ENCODE peak calls at places on chromosome 15, in seven cellular contexts. L, T, D, O, B, G and J are unnamed samples.

GRCh38 chr15:75455982-75456531 is 4.6 kb upstream of the SIN3A start:
- DNase-seq in L (peak), T (no peak), D (no peak), O (peak), B (peak), G (peak), J (no peak)

GRCh38 chr15:37165420-37165819 is 65.1 kb upstream of the MEIS2 start:
- DNase-seq in L (no peak), T (no peak), D (no peak), O (no peak), B (no peak), G (no peak), J (no peak)

GRCh38 chr15:65027593-65027992 is 1.8 kb downstream of the MTFMT start:
- DNase-seq in L (no peak), T (no peak), D (no peak), O (no peak), B (no peak), G (no peak), J (no peak)

GRCh38 chr15:89912145-89912673 is 543 bp downstream of the ARPIN start:
- DNase-seq in L (no peak), T (peak), D (peak), O (peak), B (no peak), G (peak), J (no peak)

GRCh38 chr15:98648654-98649537 is 557 bp downstream of the IGF1R start:
- DNase-seq in L (peak), T (peak), D (peak), O (peak), B (no peak), G (peak), J (no peak)

GRCh38 chr15:59296181-59296617 is 76.5 kb downstream of the MYO1E start:
- DNase-seq in L (no peak), T (no peak), D (no peak), O (peak), B (no peak), G (peak), J (peak)

GRCh38 chr15:77784361-77785292 is 151.9 kb upstream of the LINGO1 start:
- DNase-seq in L (no peak), T (no peak), D (no peak), O (peak), B (peak), G (peak), J (no peak)

GRCh38 chr15:38745136-38745535 is 180.5 kb upstream of the RASGRP1 start:
- DNase-seq in L (no peak), T (no peak), D (no peak), O (no peak), B (no peak), G (no peak), J (no peak)

GRCh38 chr15:47542312-47543094 is 174.8 kb upstream of the SEMA6D start:
- DNase-seq in L (no peak), T (no peak), D (no peak), O (no peak), B (no peak), G (no peak), J (no peak)

GRCh38 chr15:30023798-30024295 is 58.9 kb upstream of the GOLGA8J start:
- DNase-seq in L (no peak), T (no peak), D (no peak), O (no peak), B (peak), G (peak), J (no peak)

GRCh38 chr15:50953302-50953701 is 44.8 kb downstream of the AP4E1 start:
- DNase-seq in L (no peak), T (no peak), D (no peak), O (no peak), B (peak), G (peak), J (peak)

GRCh38 chr15:58269455-58270414 is 131.6 kb downstream of the AQP9 start:
- DNase-seq in L (peak), T (no peak), D (no peak), O (peak), B (peak), G (peak), J (no peak)

GRCh38 chr15:93001881-93002280 is 87.1 kb downstream of the RGMA start:
- DNase-seq in L (no peak), T (no peak), D (no peak), O (peak), B (no peak), G (peak), J (no peak)

GRCh38 chr15:61118885-61119284 is 110.2 kb downstream of the RORA start:
- DNase-seq in L (no peak), T (no peak), D (no peak), O (no peak), B (no peak), G (no peak), J (no peak)

GRCh38 chr15:25846377-25846776 is 16.8 kb downstream of the ATP10A start:
- DNase-seq in L (no peak), T (no peak), D (no peak), O (no peak), B (no peak), G (no peak), J (no peak)

GRCh38 chr15:75590239-75590638 is 11.1 kb upstream of the PTPN9 start:
- DNase-seq in L (no peak), T (no peak), D (no peak), O (no peak), B (no peak), G (no peak), J (no peak)

GRCh38 chr15:38507570-38507969 is 53.6 kb downstream of the FAM98B start:
- DNase-seq in L (no peak), T (no peak), D (no peak), O (no peak), B (no peak), G (no peak), J (no peak)

GRCh38 chr15:65192016-65192415 is 6.9 kb upstream of the CLPX start:
- DNase-seq in L (no peak), T (no peak), D (no peak), O (peak), B (peak), G (peak), J (no peak)

GRCh38 chr15:71792521-71792920 is 17.8 kb upstream of the NR2E3 start:
- DNase-seq in L (no peak), T (no peak), D (no peak), O (peak), B (peak), G (peak), J (peak)

GRCh38 chr15:72077950-72078349 is 40.0 kb downstream of the MYO9A start:
- DNase-seq in L (no peak), T (no peak), D (no peak), O (no peak), B (no peak), G (no peak), J (no peak)

GRCh38 chr15:69126054-69126469 is 34.4 kb upstream of the GLCE start:
- DNase-seq in L (no peak), T (no peak), D (no peak), O (peak), B (peak), G (peak), J (no peak)

GRCh38 chr15:33852094-33852493 is 116.2 kb upstream of the CHRM5 start:
- DNase-seq in L (no peak), T (no peak), D (no peak), O (no peak), B (no peak), G (no peak), J (no peak)

GRCh38 chr15:72098076-72098475 is 19.9 kb downstream of the MYO9A start:
- DNase-seq in L (no peak), T (no peak), D (no peak), O (no peak), B (no peak), G (no peak), J (no peak)

GRCh38 chr15:94476681-94477080 is 245.3 kb downstream of the MCTP2 start:
- DNase-seq in L (no peak), T (no peak), D (no peak), O (no peak), B (no peak), G (no peak), J (no peak)

GRCh38 chr15:41855121-41855941 is 16.7 kb downstream of the PLA2G4B start:
- DNase-seq in L (no peak), T (no peak), D (no peak), O (no peak), B (no peak), G (no peak), J (no peak)

GRCh38 chr15:78418239-78418638 is 19.8 kb upstream of the IREB2 start:
- DNase-seq in L (no peak), T (no peak), D (no peak), O (no peak), B (peak), G (no peak), J (no peak)

GRCh38 chr15:101028321-101028720 is 109.2 kb downstream of the LRRK1 start:
- DNase-seq in L (no peak), T (no peak), D (no peak), O (no peak), B (no peak), G (peak), J (no peak)

GRCh38 chr15:38247336-38247735 is 5.3 kb upstream of the SPRED1 start:
- DNase-seq in L (no peak), T (no peak), D (no peak), O (no peak), B (no peak), G (no peak), J (no peak)

GRCh38 chr15:78393137-78393536 is 44.9 kb upstream of the IREB2 start:
- DNase-seq in L (no peak), T (no peak), D (no peak), O (no peak), B (no peak), G (no peak), J (no peak)

GRCh38 chr15:73650387-73651126 is 17.4 kb upstream of the NPTN start:
- DNase-seq in L (no peak), T (no peak), D (no peak), O (no peak), B (peak), G (peak), J (no peak)

DNA sequence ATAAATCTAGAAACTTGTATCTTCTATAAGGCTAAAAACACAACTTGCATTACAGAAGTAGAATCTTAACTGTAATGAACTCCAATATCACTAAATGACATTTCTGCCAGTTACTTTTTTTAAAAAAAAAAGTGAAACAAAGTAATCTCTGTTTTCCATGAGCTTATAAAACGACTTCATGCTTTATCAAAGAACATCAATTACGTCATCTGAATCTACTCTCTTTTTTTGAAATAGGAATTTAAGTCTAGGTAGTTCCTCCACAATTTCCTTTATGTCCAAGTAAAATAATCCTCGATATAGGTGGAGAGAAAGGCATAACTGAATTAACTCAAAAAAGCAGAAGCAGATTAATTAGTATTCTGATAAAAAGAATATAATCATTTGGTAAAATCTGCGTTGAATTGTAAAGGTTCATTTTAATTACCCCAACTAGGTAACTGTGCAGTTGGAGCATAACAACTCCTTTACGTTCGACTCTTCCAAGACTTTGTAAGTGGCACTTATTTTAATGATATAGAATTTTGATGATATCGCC is 1.4 kb downstream of the UACA start:
- DNase-seq in L (no peak), T (no peak), D (no peak), O (no peak), B (no peak), G (peak), J (no peak)
- H3K4me3 ChIP-seq in L (no peak), T (peak), D (peak), O (peak), B (peak), G (peak), J (peak)

DNA sequence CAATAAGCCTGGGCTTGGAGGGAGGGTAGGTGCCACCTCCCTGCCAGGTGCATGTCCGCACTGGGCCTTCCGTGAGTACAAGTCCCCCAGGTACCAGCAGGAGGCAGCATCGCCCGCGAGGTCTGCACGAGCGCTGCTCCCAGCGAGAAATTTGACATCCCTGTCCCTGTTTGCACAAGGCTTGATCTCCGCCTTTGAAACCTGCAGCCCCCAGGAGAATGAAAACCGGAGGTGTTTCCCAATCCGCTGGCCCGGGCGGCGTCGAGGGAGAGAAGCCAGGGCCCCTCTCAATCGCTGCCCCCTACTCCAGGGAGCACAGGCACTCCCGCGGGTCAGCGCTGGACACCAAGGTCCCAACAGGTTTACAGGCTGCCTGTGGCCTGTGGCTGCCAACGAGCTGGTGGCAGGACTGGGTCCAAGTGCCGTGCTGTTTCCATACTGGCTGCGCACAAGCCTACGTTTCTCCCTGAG is 961 bp downstream of the HAPLN3 start:
- DNase-seq in L (no peak), T (peak), D (peak), O (peak), B (peak), G (peak), J (no peak)
- TF ChIP-seq CTCF in L (peak), T (peak), D (peak), O (peak), B (peak), G (peak), J (peak)

DNA sequence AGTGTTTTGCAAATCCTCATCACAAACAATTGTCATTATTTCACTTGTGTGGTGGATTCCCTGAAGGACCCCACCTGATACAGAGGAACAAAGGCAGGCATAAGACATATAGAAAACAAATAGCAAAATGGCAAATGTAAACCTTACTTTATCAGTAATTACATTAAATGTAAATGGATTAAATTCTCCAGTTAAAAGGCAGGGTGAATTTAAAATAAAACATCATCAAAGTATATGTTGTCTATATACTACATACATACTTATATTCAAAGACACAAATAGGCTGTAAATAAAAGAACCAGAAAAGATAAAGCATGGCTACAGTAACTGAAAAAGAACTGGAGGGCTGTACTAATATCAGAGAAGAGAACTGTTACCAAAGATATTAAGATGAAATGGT is 117.3 kb downstream of the RFX7 start:
- DNase-seq in L (no peak), T (no peak), D (no peak), O (no peak), B (no peak), G (no peak), J (no peak)
- H3K4me3 ChIP-seq in L (no peak), T (no peak), D (no peak), O (no peak), B (no peak), G (no peak), J (no peak)

DNA sequence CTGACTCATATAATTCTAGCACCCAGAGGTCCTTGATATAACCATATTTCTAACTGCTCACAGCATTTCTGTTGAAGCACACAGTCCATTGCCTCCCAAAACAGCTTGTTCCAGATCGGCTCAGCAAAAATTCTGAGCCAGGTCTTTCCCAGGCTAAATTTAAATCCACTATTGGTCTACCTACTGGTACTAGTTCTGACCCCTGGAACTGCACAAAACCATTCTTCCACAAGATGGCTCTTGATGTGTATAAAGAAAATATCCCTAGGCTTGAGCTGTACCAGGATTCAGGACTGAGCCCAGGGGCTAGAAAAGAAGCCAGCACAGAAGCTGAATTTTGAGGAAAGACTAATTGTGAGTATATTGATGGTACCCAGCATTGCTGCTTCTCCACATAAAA is 75.4 kb upstream of the ABHD17C start:
- DNase-seq in L (no peak), T (no peak), D (no peak), O (no peak), B (no peak), G (peak), J (peak)
- TF ChIP-seq CTCF in L (no peak), T (peak), D (peak), O (no peak), B (peak), G (peak), J (peak)